ENCODE peak calls at places on chromosome 16, in four cellular contexts. M, G, W and V are unnamed samples.

GRCh38 chr16:81491522-81492188 is 47.0 kb downstream of the CMIP start:
- DNase-seq in G (no peak), M (no peak), W (no peak), V (no peak)

GRCh38 chr16:13999895-14000425 is 71.2 kb upstream of the MRTFB start:
- DNase-seq in M (peak; percentile 49), W (no peak), G (peak; percentile 62), V (no peak)

GRCh38 chr16:73326770-73327470 is 279.0 kb upstream of the ZFHX3 start:
- DNase-seq in G (no peak), M (no peak), W (no peak), V (no peak)

GRCh38 chr16:86027366-86028126 is 128.6 kb downstream of the IRF8 start:
- DNase-seq in G (no peak), M (no peak), W (no peak), V (no peak)

GRCh38 chr16:4052801-4053662 is 63.2 kb downstream of the ADCY9 start:
- DNase-seq in M (peak; percentile 70), G (peak; percentile 83), W (no peak), V (no peak)

GRCh38 chr16:81005644-81006471 is 827 bp downstream of the CMC2 start:
- DNase-seq in M (no peak), G (no peak), W (no peak), V (peak; percentile 62)

GRCh38 chr16:997440-998051 is 16.0 kb downstream of the SOX8 start:
- DNase-seq in W (no peak), G (peak; percentile 70), M (peak; percentile 38), V (peak; percentile 55)

GRCh38 chr16:46743232-46743719 is 4.9 kb downstream of the MYLK3 start:
- DNase-seq in M (peak; percentile 47), W (no peak), G (peak; percentile 11), V (no peak)

GRCh38 chr16:68676113-68676860 is 31.2 kb downstream of the CDH3 start:
- DNase-seq in W (no peak), G (no peak), M (no peak), V (no peak)

GRCh38 chr16:3431779-3432219 is 11.5 kb downstream of the ZNF597 start:
- DNase-seq in G (peak; percentile 40), W (no peak), M (peak; percentile 61), V (no peak)

GRCh38 chr16:595942-596735 is 6.3 kb downstream of the RAB40C start:
- DNase-seq in G (no peak), M (no peak), W (no peak), V (no peak)

GRCh38 chr16:55576369-55576768 is 9.9 kb downstream of the CAPNS2 start:
- DNase-seq in G (no peak), W (no peak), M (no peak), V (no peak)

GRCh38 chr16:75491876-75492275 is 3.4 kb downstream of the CHST6 start:
- DNase-seq in M (no peak), W (no peak), G (peak; percentile 76), V (peak; percentile 18)

GRCh38 chr16:87350681-87351319 is 32.8 kb downstream of the FBXO31 start:
- DNase-seq in G (peak; percentile 25), W (no peak), M (peak; percentile 14), V (no peak)

GRCh38 chr16:11138026-11138768 is 117.8 kb downstream of the SOCS1 start:
- DNase-seq in G (no peak), M (no peak), W (no peak), V (no peak)

GRCh38 chr16:14549789-14550153 is 80.3 kb downstream of the PARN start:
- DNase-seq in W (no peak), M (no peak), G (no peak), V (no peak)

GRCh38 chr16:66549284-66550131 is at the start of gene TK2:
- DNase-seq in W (no peak), G (peak; percentile 84), M (peak; percentile 79), V (peak; percentile 43)

GRCh38 chr16:82954224-82954929 is 327.6 kb downstream of the CDH13 start:
- DNase-seq in W (no peak), M (no peak), G (no peak), V (no peak)

GRCh38 chr16:15682105-15682570 is 32.1 kb downstream of the NDE1 start:
- DNase-seq in G (no peak), M (no peak), W (peak; percentile 40), V (peak; percentile 85)

GRCh38 chr16:72244853-72245252 is 72.9 kb upstream of the PMFBP1 start:
- DNase-seq in M (no peak), W (no peak), G (no peak), V (no peak)

GRCh38 chr16:985237-985636 is 3.7 kb downstream of the SOX8 start:
- DNase-seq in M (no peak), W (no peak), G (peak; percentile 74), V (no peak)

GRCh38 chr16:80174416-80174815 is 366.4 kb upstream of the DYNLRB2 start:
- DNase-seq in W (peak; percentile 45), M (no peak), G (no peak), V (no peak)

GRCh38 chr16:56547120-56547948 is 17.5 kb upstream of the MT4 start:
- DNase-seq in G (peak; percentile 93), M (no peak), W (peak; percentile 18), V (peak; percentile 16)

GRCh38 chr16:2952679-2953078 is 11.4 kb upstream of the KREMEN2 start:
- DNase-seq in G (no peak), W (no peak), M (no peak), V (no peak)

GRCh38 chr16:4193920-4194319 is 48.0 kb downstream of the SRL start:
- DNase-seq in G (no peak), W (no peak), M (no peak), V (no peak)

GRCh38 chr16:28192811-28193529 is 18.8 kb downstream of the XPO6 start:
- DNase-seq in W (no peak), G (no peak), M (no peak), V (no peak)

GRCh38 chr16:65034915-65035314 is 86.9 kb downstream of the CDH11 start:
- DNase-seq in W (no peak), M (no peak), G (no peak), V (no peak)

GRCh38 chr16:67969286-67970039 is 1.0 kb upstream of the SLC12A4 start:
- DNase-seq in W (no peak), M (no peak), G (no peak), V (no peak)

GRCh38 chr16:57892447-57893096 is 78.4 kb downstream of the CNGB1 start:
- DNase-seq in W (no peak), M (no peak), G (no peak), V (no peak)

GRCh38 chr16:29990883-29991570 is 4.4 kb downstream of the HIRIP3 start:
- DNase-seq in G (no peak), W (no peak), M (no peak), V (no peak)

GRCh38 chr16:9139965-9140364 is 48.5 kb downstream of the HAPSTR1 start:
- DNase-seq in M (no peak), W (no peak), G (no peak), V (peak; percentile 49)

GRCh38 chr16:79562166-79562823 is 38.2 kb downstream of the MAF start:
- DNase-seq in W (no peak), M (no peak), G (no peak), V (no peak)

GRCh38 chr16:2854700-2855309 is 3.2 kb downstream of the PRSS22 start:
- DNase-seq in W (no peak), G (no peak), M (no peak), V (peak; percentile 40)

GRCh38 chr16:81457326-81458133 is 12.9 kb downstream of the CMIP start:
- DNase-seq in M (no peak), G (no peak), W (no peak), V (no peak)

GRCh38 chr16:11494433-11494832 is 92.3 kb downstream of the LITAF start:
- DNase-seq in W (no peak), M (no peak), G (no peak), V (no peak)

GRCh38 chr16:71895679-71896385 is 501 bp downstream of the IST1 start:
- DNase-seq in G (peak; percentile 78), W (no peak), M (peak; percentile 50), V (peak; percentile 67)

GRCh38 chr16:48164907-48165715 is 9.3 kb upstream of the ABCC12 start:
- DNase-seq in G (peak; percentile 61), W (no peak), M (peak; percentile 82), V (peak; percentile 77)

GRCh38 chr16:68083861-68084503 is 1.2 kb upstream of the NFATC3 start:
- DNase-seq in G (no peak), M (no peak), W (no peak), V (no peak)